ENCODE peak calls at places on chromosomes 5 and 9, in five cellular contexts. One of them, this sample, is unnamed.

GRCh38 chr9:134966270-134966669 is 48.6 kb upstream of the FCN1 start:
- DNase-seq in KBM-7: no peak
- DNase-seq in G401: no peak
- DNase-seq in ACHN: no peak
- DNase-seq in left lung: peak
- DNase-seq in this sample: no peak

GRCh38 chr9:34514816-34515215 is 8.0 kb downstream of the ENHO start:
- DNase-seq in KBM-7: no peak
- DNase-seq in ACHN: no peak
- DNase-seq in G401: no peak
- DNase-seq in left lung: no peak
- DNase-seq in this sample: no peak

GRCh38 chr5:31692561-31693221 is 53.8 kb downstream of the PDZD2 start:
- DNase-seq in KBM-7: no peak
- DNase-seq in G401: peak
- DNase-seq in left lung: no peak
- DNase-seq in ACHN: no peak
- DNase-seq in this sample: no peak

GRCh38 chr5:43193171-43193951 is 1.3 kb downstream of the NIM1K start:
- DNase-seq in KBM-7: peak
- DNase-seq in left lung: no peak
- DNase-seq in G401: peak
- DNase-seq in ACHN: peak
- DNase-seq in this sample: peak

GRCh38 chr5:96481396-96481795 is 48.3 kb upstream of the PCSK1 start:
- DNase-seq in left lung: no peak
- DNase-seq in ACHN: no peak
- DNase-seq in KBM-7: no peak
- DNase-seq in G401: no peak
- DNase-seq in this sample: no peak

GRCh38 chr5:9885164-9885563 is 255.0 kb upstream of the TAS2R1 start:
- DNase-seq in left lung: no peak
- DNase-seq in KBM-7: no peak
- DNase-seq in G401: no peak
- DNase-seq in ACHN: no peak
- DNase-seq in this sample: no peak

GRCh38 chr5:132095077-132095744 is 21.6 kb downstream of the CSF2 start:
- DNase-seq in ACHN: no peak
- DNase-seq in KBM-7: no peak
- DNase-seq in G401: no peak
- DNase-seq in left lung: no peak
- DNase-seq in this sample: no peak

GRCh38 chr5:137091473-137091872 is 407.7 kb downstream of the SPOCK1 start:
- DNase-seq in G401: peak
- DNase-seq in ACHN: no peak
- DNase-seq in KBM-7: no peak
- DNase-seq in left lung: no peak
- DNase-seq in this sample: no peak

GRCh38 chr9:132780230-132781007 is 97.7 kb downstream of the AK8 start:
- DNase-seq in ACHN: no peak
- DNase-seq in left lung: no peak
- DNase-seq in KBM-7: no peak
- DNase-seq in G401: no peak
- DNase-seq in this sample: peak

GRCh38 chr5:10556331-10556807 is 7.5 kb upstream of the ANKRD33B start:
- DNase-seq in left lung: no peak
- DNase-seq in ACHN: peak
- DNase-seq in KBM-7: no peak
- DNase-seq in G401: no peak
- DNase-seq in this sample: peak

GRCh38 chr9:131407717-131408195 is 13.9 kb downstream of the PRRC2B start:
- DNase-seq in left lung: peak
- DNase-seq in G401: peak
- DNase-seq in KBM-7: peak
- DNase-seq in ACHN: no peak
- DNase-seq in this sample: peak

GRCh38 chr5:139692605-139693340 is 44.6 kb downstream of the CXXC5 start:
- DNase-seq in KBM-7: no peak
- DNase-seq in G401: no peak
- DNase-seq in ACHN: no peak
- DNase-seq in left lung: no peak
- DNase-seq in this sample: no peak

GRCh38 chr5:37991267-37991902 is 151.5 kb upstream of the GDNF start:
- DNase-seq in ACHN: no peak
- DNase-seq in G401: no peak
- DNase-seq in left lung: no peak
- DNase-seq in KBM-7: no peak
- DNase-seq in this sample: no peak

GRCh38 chr9:104969116-104969515 is 41.2 kb upstream of the ABCA1 start:
- DNase-seq in KBM-7: no peak
- DNase-seq in G401: no peak
- DNase-seq in ACHN: no peak
- DNase-seq in left lung: no peak
- DNase-seq in this sample: no peak

GRCh38 chr5:148011407-148012124 is 52.2 kb upstream of the SPINK5 start:
- DNase-seq in ACHN: no peak
- DNase-seq in left lung: no peak
- DNase-seq in KBM-7: no peak
- DNase-seq in G401: no peak
- DNase-seq in this sample: no peak

GRCh38 chr5:93573627-93573974 is 7.4 kb downstream of the NR2F1-AS1 start:
- DNase-seq in KBM-7: no peak
- DNase-seq in ACHN: no peak
- DNase-seq in left lung: no peak
- DNase-seq in G401: no peak
- DNase-seq in this sample: no peak

GRCh38 chr5:139745800-139746690 is 49.6 kb upstream of the PSD2 start:
- DNase-seq in ACHN: peak
- DNase-seq in left lung: peak
- DNase-seq in KBM-7: no peak
- DNase-seq in G401: peak
- DNase-seq in this sample: peak

GRCh38 chr5:159262472-159262858 is 625 bp upstream of the UBLCP1 start:
- DNase-seq in ACHN: no peak
- DNase-seq in G401: no peak
- DNase-seq in KBM-7: no peak
- DNase-seq in left lung: no peak
- DNase-seq in this sample: peak

GRCh38 chr5:123487298-123487697 is 24.7 kb upstream of the CSNK1G3 start:
- DNase-seq in KBM-7: no peak
- DNase-seq in ACHN: no peak
- DNase-seq in G401: no peak
- DNase-seq in left lung: no peak
- DNase-seq in this sample: no peak

GRCh38 chr5:150278916-150279315 is 10.7 kb downstream of the CAMK2A start:
- DNase-seq in left lung: no peak
- DNase-seq in G401: no peak
- DNase-seq in KBM-7: no peak
- DNase-seq in ACHN: peak
- DNase-seq in this sample: no peak

GRCh38 chr5:6686916-6687409 is 26.3 kb upstream of the TENT4A start:
- DNase-seq in KBM-7: peak
- DNase-seq in G401: no peak
- DNase-seq in ACHN: no peak
- DNase-seq in left lung: no peak
- DNase-seq in this sample: no peak

GRCh38 chr5:53642006-53642405 is 81.6 kb downstream of the NDUFS4 start:
- DNase-seq in left lung: no peak
- DNase-seq in G401: no peak
- DNase-seq in ACHN: no peak
- DNase-seq in KBM-7: peak
- DNase-seq in this sample: no peak

GRCh38 chr5:146484714-146485391 is 31.1 kb downstream of the GPR151 start:
- DNase-seq in G401: no peak
- DNase-seq in left lung: no peak
- DNase-seq in ACHN: no peak
- DNase-seq in KBM-7: no peak
- DNase-seq in this sample: no peak

GRCh38 chr9:131046093-131046380 is 37.1 kb downstream of the LAMC3 start:
- DNase-seq in ACHN: no peak
- DNase-seq in KBM-7: no peak
- DNase-seq in left lung: no peak
- DNase-seq in G401: no peak
- DNase-seq in this sample: no peak

GRCh38 chr5:134468921-134469400 is 56.5 kb upstream of the JADE2 start:
- DNase-seq in G401: no peak
- DNase-seq in left lung: no peak
- DNase-seq in ACHN: no peak
- DNase-seq in KBM-7: no peak
- DNase-seq in this sample: no peak

GRCh38 chr9:116694892-116695291 is 7.8 kb downstream of the TRIM32 start:
- DNase-seq in G401: no peak
- DNase-seq in left lung: no peak
- DNase-seq in KBM-7: no peak
- DNase-seq in ACHN: no peak
- DNase-seq in this sample: no peak

GRCh38 chr5:105735704-105736103 is 1935.0 kb downstream of the EFNA5 start:
- DNase-seq in G401: no peak
- DNase-seq in left lung: no peak
- DNase-seq in KBM-7: no peak
- DNase-seq in ACHN: no peak
- DNase-seq in this sample: no peak

GRCh38 chr9:73775757-73776156 is 624.1 kb downstream of the ANXA1 start:
- DNase-seq in G401: no peak
- DNase-seq in left lung: no peak
- DNase-seq in ACHN: no peak
- DNase-seq in KBM-7: no peak
- DNase-seq in this sample: no peak

GRCh38 chr9:97504381-97505216 is 3.1 kb downstream of the TMOD1 start:
- DNase-seq in G401: peak
- DNase-seq in ACHN: no peak
- DNase-seq in left lung: no peak
- DNase-seq in KBM-7: no peak
- DNase-seq in this sample: no peak

GRCh38 chr9:138111607-138112006 is 234.0 kb downstream of the CACNA1B start:
- DNase-seq in left lung: no peak
- DNase-seq in G401: no peak
- DNase-seq in ACHN: no peak
- DNase-seq in KBM-7: no peak
- DNase-seq in this sample: no peak

GRCh38 chr9:21513431-21513830 is 31.3 kb upstream of the IFNE start:
- DNase-seq in left lung: no peak
- DNase-seq in ACHN: no peak
- DNase-seq in G401: no peak
- DNase-seq in KBM-7: no peak
- DNase-seq in this sample: no peak

GRCh38 chr5:164532226-164532937 is 1027.0 kb downstream of the MAT2B start:
- DNase-seq in KBM-7: no peak
- DNase-seq in ACHN: no peak
- DNase-seq in left lung: no peak
- DNase-seq in G401: no peak
- DNase-seq in this sample: no peak